ENCODE peak calls at places on chromosomes 12 and 14, in nine cellular contexts. V is stimulated activated CD8-positive, alpha-beta memory T cell treated with anti-CD3 and anti-CD28 coated beads, Interleukin-4, amount 100 ng/mL, for 24 hours; W is pancreas; Z is stimulated activated CD4-positive, alpha-beta T cell treated with anti-CD3 and anti-CD28 coated beads, Interleukin-4, amount 100 ng/mL, for 48 hours; B is heart right ventricle; D is activated B cell treated with CpG ODN at 0.5 μM for 24 hours; X is CD4-positive, alpha-beta memory T cell; O is iPS-NIHi11; E is neuronal stem cell. Y is an unnamed sample.

GRCh38 chr12:101839324-101840283 is 8.8 kb upstream of the GNPTAB start:
- DNase-seq in V (peak; percentile 45), W (peak; percentile 57), Z (peak; percentile 58), B (peak; percentile 74), D (no peak), X (peak; percentile 69), O (peak; percentile 83), E (peak; percentile 49), Y (peak; percentile 67)

GRCh38 chr12:64389154-64389553 is 1.4 kb downstream of the C12orf56 start:
- DNase-seq in V (no peak), W (no peak), Z (no peak), B (no peak), D (no peak), X (no peak), O (no peak), E (no peak), Y (no peak)

GRCh38 chr12:979355-979754 is 11.7 kb upstream of the ERC1 start:
- DNase-seq in V (no peak), W (no peak), Z (no peak), B (no peak), D (no peak), X (no peak), O (no peak), E (no peak), Y (no peak)

GRCh38 chr12:49331360-49332222 is 5.4 kb downstream of the C1QL4 start:
- DNase-seq in V (no peak), W (no peak), Z (no peak), B (peak; percentile 61), D (no peak), X (no peak), O (peak; percentile 81), E (no peak), Y (peak; percentile 87)

GRCh38 chr12:26648584-26648983 is 184.4 kb downstream of the ITPR2 start:
- DNase-seq in V (no peak), W (no peak), Z (no peak), B (no peak), D (no peak), X (no peak), O (peak; percentile 16), E (no peak), Y (no peak)

GRCh38 chr12:78916845-78917480 is 52.4 kb downstream of the SYT1 start:
- DNase-seq in V (no peak), W (no peak), Z (no peak), B (no peak), D (no peak), X (no peak), O (no peak), E (no peak), Y (no peak)

GRCh38 chr12:115946092-115946491 is 331.4 kb downstream of the MED13L start:
- DNase-seq in V (no peak), W (no peak), Z (no peak), B (no peak), D (no peak), X (no peak), O (no peak), E (no peak), Y (no peak)

GRCh38 chr14:103716091-103716801 is 636 bp downstream of the ZFYVE21 start:
- DNase-seq in V (no peak), W (no peak), Z (no peak), B (no peak), D (no peak), X (no peak), O (peak; percentile 71), E (no peak), Y (no peak)

GRCh38 chr14:98169170-98169587 is 1102.8 kb downstream of the BCL11B start:
- DNase-seq in V (no peak), W (no peak), Z (no peak), B (no peak), D (no peak), X (no peak), O (no peak), E (no peak), Y (no peak)

GRCh38 chr14:53946404-53947400 is 9.9 kb downstream of the BMP4 start:
- DNase-seq in V (no peak), W (no peak), Z (no peak), B (no peak), D (no peak), X (no peak), O (peak; percentile 52), E (no peak), Y (peak; percentile 74)

GRCh38 chr14:37203423-37203822 is 5.7 kb downstream of the MIPOL1 start:
- DNase-seq in V (no peak), W (no peak), Z (no peak), B (no peak), D (no peak), X (no peak), O (no peak), E (no peak), Y (no peak)

GRCh38 chr14:74653386-74654138 is 41.5 kb upstream of the LTBP2 start:
- DNase-seq in V (no peak), W (no peak), Z (no peak), B (no peak), D (no peak), X (no peak), O (no peak), E (no peak), Y (no peak)

GRCh38 chr14:72649603-72650227 is 244.2 kb downstream of the DPF3 start:
- DNase-seq in V (no peak), W (no peak), Z (no peak), B (no peak), D (no peak), X (no peak), O (no peak), E (no peak), Y (no peak)

GRCh38 chr14:57383125-57383524 is 7.3 kb upstream of the NAA30 start:
- DNase-seq in V (no peak), W (no peak), Z (no peak), B (no peak), D (no peak), X (no peak), O (no peak), E (no peak), Y (no peak)

GRCh38 chr14:104149617-104150141 is 11.3 kb downstream of the KIF26A start:
- DNase-seq in V (no peak), W (peak; percentile 62), Z (no peak), B (peak; percentile 62), D (no peak), X (no peak), O (peak; percentile 85), E (peak; percentile 72), Y (peak; percentile 65)

GRCh38 chr12:91058821-91059220 is 997 bp upstream of the KERA start:
- DNase-seq in V (no peak), W (no peak), Z (no peak), B (no peak), D (no peak), X (no peak), O (no peak), E (no peak), Y (no peak)

GRCh38 chr12:66197413-66198055 is 8.5 kb downstream of the IRAK3 start:
- DNase-seq in V (no peak), W (no peak), Z (no peak), B (no peak), D (no peak), X (no peak), O (no peak), E (no peak), Y (no peak)

GRCh38 chr12:82479511-82479910 is 121.2 kb downstream of the METTL25 start:
- DNase-seq in V (no peak), W (no peak), Z (no peak), B (no peak), D (no peak), X (no peak), O (no peak), E (peak; percentile 8), Y (no peak)

GRCh38 chr14:54794796-54795195 is 107.8 kb downstream of the GCH1 start:
- DNase-seq in V (no peak), W (no peak), Z (no peak), B (no peak), D (no peak), X (no peak), O (no peak), E (no peak), Y (no peak)

GRCh38 chr12:93344876-93345275 is 32.8 kb upstream of the NUDT4 start:
- DNase-seq in V (no peak), W (no peak), Z (no peak), B (no peak), D (no peak), X (no peak), O (no peak), E (no peak), Y (no peak)

GRCh38 chr12:91991397-91992187 is 154.1 kb downstream of the BTG1 start:
- DNase-seq in V (no peak), W (no peak), Z (no peak), B (no peak), D (no peak), X (peak; percentile 51), O (no peak), E (no peak), Y (no peak)

GRCh38 chr14:104931771-104932675 is 7.3 kb downstream of the PLD4 start:
- DNase-seq in V (no peak), W (no peak), Z (no peak), B (no peak), D (peak; percentile 18), X (no peak), O (no peak), E (no peak), Y (peak; percentile 48)

GRCh38 chr14:30657050-30657449 is 34.9 kb downstream of the SCFD1 start:
- DNase-seq in V (no peak), W (no peak), Z (no peak), B (no peak), D (no peak), X (no peak), O (no peak), E (no peak), Y (no peak)

GRCh38 chr14:90281261-90281660 is 24.9 kb downstream of the PSMC1 start:
- DNase-seq in V (no peak), W (no peak), Z (no peak), B (no peak), D (no peak), X (no peak), O (no peak), E (no peak), Y (no peak)

GRCh38 chr12:40168868-40169267 is 55.9 kb upstream of the LRRK2 start:
- DNase-seq in V (no peak), W (no peak), Z (no peak), B (no peak), D (no peak), X (no peak), O (no peak), E (no peak), Y (no peak)

GRCh38 chr12:66713984-66714383 is 35.1 kb upstream of the GRIP1 start:
- DNase-seq in V (no peak), W (no peak), Z (no peak), B (no peak), D (no peak), X (no peak), O (no peak), E (no peak), Y (no peak)

GRCh38 chr12:19533567-19533966 is 94.3 kb downstream of the AEBP2 start:
- DNase-seq in V (no peak), W (no peak), Z (no peak), B (no peak), D (no peak), X (no peak), O (no peak), E (no peak), Y (no peak)

GRCh38 chr14:59037620-59038019 is 150.8 kb upstream of the DAAM1 start:
- DNase-seq in V (no peak), W (no peak), Z (no peak), B (no peak), D (no peak), X (no peak), O (no peak), E (no peak), Y (no peak)

GRCh38 chr12:131039551-131039950 is 85.8 kb downstream of the ADGRD1 start:
- DNase-seq in V (no peak), W (no peak), Z (no peak), B (no peak), D (no peak), X (no peak), O (no peak), E (no peak), Y (peak; percentile 66)

Y was measured in aorta.